ENCODE peak calls at places on chromosomes 7 and 10, in six cellular contexts. F is neural progenitor cell, K is MM.1S, N is endothelial cell of umbilical vein, Q is A673, S is astrocyte. B is an unnamed sample.
A peak's percentile ranks its signal among the peaks of the same experiment; 100 is the strongest.

GRCh38 chr10:98028168-98028770 is 2.2 kb downstream of the CRTAC1 start:
- DNase-seq in F (peak; percentile 91), K (peak; percentile 73), N (peak; percentile 37), Q (peak; percentile 76), S (no peak), B (no peak)

GRCh38 chr10:86363184-86363832 is 3.3 kb downstream of the GRID1 start:
- DNase-seq in F (peak; percentile 88), K (no peak), N (no peak), Q (no peak), S (no peak), B (peak; percentile 26)

GRCh38 chr7:92705831-92706230 is 115.6 kb upstream of the FAM133B start:
- DNase-seq in F (no peak), K (no peak), N (no peak), Q (no peak), S (no peak), B (peak; percentile 68)

GRCh38 chr10:132078746-132079345 is 13.1 kb downstream of the JAKMIP3 start:
- DNase-seq in F (peak; percentile 15), K (no peak), N (no peak), Q (no peak), S (no peak), B (no peak)

GRCh38 chr7:140726304-140726703 is 29.8 kb downstream of the NDUFB2 start:
- DNase-seq in F (peak; percentile 17), K (peak; percentile 19), N (peak; percentile 7), Q (peak; percentile 28), S (no peak), B (no peak)

GRCh38 chr7:116393654-116394053 is 105.9 kb upstream of the CAV2 start:
- DNase-seq in F (no peak), K (no peak), N (peak; percentile 92), Q (peak; percentile 82), S (peak; percentile 29), B (peak; percentile 71)

GRCh38 chr7:1665721-1666250 is 4.3 kb upstream of the ELFN1 start:
- DNase-seq in F (peak; percentile 78), K (no peak), N (no peak), Q (peak; percentile 61), S (no peak), B (peak; percentile 15)

GRCh38 chr7:102451371-102452054 is 13.2 kb downstream of the ALKBH4 start:
- DNase-seq in F (peak; percentile 83), K (peak; percentile 67), N (no peak), Q (no peak), S (no peak), B (peak; percentile 53)

GRCh38 chr10:95249467-95249866 is 41.3 kb downstream of the PDLIM1 start:
- DNase-seq in F (no peak), K (no peak), N (peak; percentile 69), Q (no peak), S (no peak), B (no peak)

GRCh38 chr7:16644624-16644986 is 949 bp downstream of the ANKMY2 start:
- DNase-seq in F (peak; percentile 49), K (peak; percentile 7), N (no peak), Q (peak; percentile 79), S (peak; percentile 36), B (peak; percentile 46)

GRCh38 chr7:74364061-74364460 is 74.9 kb downstream of the CLIP2 start:
- DNase-seq in F (peak; percentile 26), K (no peak), N (no peak), Q (no peak), S (no peak), B (no peak)

GRCh38 chr10:78934499-78934898 is 134.3 kb upstream of the ZMIZ1 start:
- DNase-seq in F (no peak), K (no peak), N (no peak), Q (no peak), S (no peak), B (no peak)

GRCh38 chr7:27576360-27576944 is 86.2 kb downstream of the HIBADH start:
- DNase-seq in F (peak; percentile 47), K (peak; percentile 47), N (peak; percentile 70), Q (peak; percentile 45), S (no peak), B (peak; percentile 20)

GRCh38 chr10:123269017-123269552 is 114.9 kb downstream of the BUB3 start:
- DNase-seq in F (no peak), K (no peak), N (no peak), Q (no peak), S (no peak), B (no peak)

GRCh38 chr10:104680467-104681401 is 39.6 kb downstream of the SORCS3 start:
- DNase-seq in F (peak; percentile 74), K (no peak), N (no peak), Q (peak; percentile 22), S (no peak), B (no peak)

GRCh38 chr10:83922246-83922860 is 217.0 kb upstream of the GHITM start:
- DNase-seq in F (no peak), K (no peak), N (no peak), Q (no peak), S (no peak), B (no peak)

GRCh38 chr10:50470345-50470744 is 153.4 kb downstream of the SGMS1 start:
- DNase-seq in F (peak; percentile 6), K (no peak), N (no peak), Q (peak; percentile 3), S (no peak), B (no peak)

GRCh38 chr7:148701414-148701813 is 2.7 kb downstream of the CUL1 start:
- DNase-seq in F (no peak), K (no peak), N (peak; percentile 13), Q (peak; percentile 48), S (no peak), B (no peak)

DNA sequence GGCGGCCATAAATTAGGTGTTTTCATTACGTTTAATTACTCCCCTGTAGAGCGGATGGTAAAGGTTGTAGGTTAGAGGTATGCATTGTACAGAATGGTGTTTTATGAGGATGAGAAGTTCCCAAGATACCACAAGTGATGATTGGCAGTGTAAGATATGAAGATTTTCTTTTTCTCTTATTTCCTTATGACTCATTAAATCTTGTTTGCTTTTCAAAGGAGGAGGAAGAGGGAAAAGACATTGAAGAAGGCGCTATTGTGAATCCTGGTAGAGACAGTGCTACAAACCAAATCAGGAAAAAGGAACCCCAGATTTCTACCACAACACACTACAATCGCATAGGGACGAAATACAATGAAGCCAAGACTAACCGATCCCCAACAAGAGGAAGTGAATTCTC is 133.9 kb downstream of the AASS start:
- DNase-seq in F (no peak), K (no peak), N (no peak), Q (no peak), S (no peak), B (no peak)
- TF ChIP-seq EZH2 in F (no peak), K (no peak), N (no peak), Q (no peak), S (no peak), B (no peak)

GRCh38 chr7:157656195-157656769 is 319.5 kb downstream of the DNAJB6 start:
- DNase-seq in F (no peak), K (no peak), N (no peak), Q (no peak), S (no peak), B (no peak)
- H3K9me3 ChIP-seq in F (no peaks in the 10 kb centered on the region), K (no peaks in the 10 kb centered on the region), N (peaks cover 2% of the 10 kb centered on the region), Q (no peaks in the 10 kb centered on the region), S (no peaks in the 10 kb centered on the region), B (peaks cover 43% of the 10 kb centered on the region)

DNA sequence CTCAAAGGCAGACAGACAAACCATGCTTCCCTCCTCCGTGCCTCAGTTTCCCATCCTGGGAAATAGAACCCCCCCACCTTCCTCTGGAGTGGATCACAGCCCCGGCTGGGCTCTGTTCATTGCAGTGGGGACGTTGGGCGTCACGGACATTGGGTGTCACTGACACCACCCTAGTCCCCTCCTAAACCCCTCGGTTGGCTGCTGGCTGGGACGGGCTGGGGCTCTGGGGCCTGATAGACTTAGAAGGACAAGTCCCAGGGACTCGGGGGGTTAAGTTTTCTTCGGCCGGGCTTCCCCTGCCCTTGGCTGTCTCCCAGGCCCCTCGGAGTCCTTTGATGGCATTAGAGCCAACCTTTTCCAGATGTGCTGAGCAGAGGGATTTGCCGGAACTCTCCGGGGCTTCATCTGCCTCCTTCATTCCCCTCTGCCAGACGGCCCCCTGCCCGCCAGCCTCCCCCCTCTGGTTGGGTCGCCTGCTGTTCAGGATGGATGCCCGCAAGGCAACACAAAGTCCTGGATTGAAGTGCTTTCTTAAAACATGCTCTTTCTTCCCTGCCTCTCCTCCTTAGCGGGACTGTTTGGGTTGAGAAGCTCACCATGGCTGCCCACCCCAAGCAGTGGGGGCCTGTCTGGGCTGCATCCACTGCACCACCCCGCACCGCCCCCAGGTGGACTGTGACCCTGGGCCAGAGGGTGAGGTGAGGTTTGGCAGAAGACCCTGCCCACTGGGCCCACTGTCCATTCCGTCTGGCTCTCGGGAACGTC is 73.0 kb downstream of the COL26A1 start:
- DNase-seq in F (peak; percentile 30), K (no peak), N (no peak), Q (no peak), S (no peak), B (no peak)
- TF ChIP-seq EZH2 in F (no peak), K (no peak), N (no peak), Q (no peak), S (no peak), B (no peak)

DNA sequence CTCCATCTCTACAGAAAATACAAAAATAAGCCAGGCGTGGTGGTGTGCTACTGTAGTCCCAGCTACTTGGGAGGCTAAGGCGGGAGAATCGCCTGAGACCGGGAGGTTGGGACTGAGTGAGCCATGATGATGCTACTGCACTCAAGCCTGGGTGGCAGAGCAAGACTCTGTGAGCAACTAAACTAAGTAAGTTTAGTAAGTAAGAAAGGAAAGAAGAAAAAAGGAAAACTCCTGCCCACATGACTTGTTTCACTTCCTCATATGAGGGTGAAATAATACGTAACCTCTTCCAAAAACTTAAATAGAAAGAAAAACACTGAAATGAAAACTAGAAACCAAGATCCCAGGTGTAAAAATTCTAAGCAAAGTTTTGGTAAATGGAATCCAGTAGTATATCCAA is 79.6 kb downstream of the LARP4B start:
- DNase-seq in F (no peak), K (peak; percentile 46), N (no peak), Q (no peak), S (no peak), B (no peak)
- H3K9me3 ChIP-seq in F (peaks cover 7% of the 10 kb centered on the region), K (no peaks in the 10 kb centered on the region), N (peaks cover 1% of the 10 kb centered on the region), Q (peaks cover 15% of the 10 kb centered on the region), S (no peaks in the 10 kb centered on the region), B (no peaks in the 10 kb centered on the region)

GRCh38 chr10:100739516-100740368 is 5.6 kb upstream of the PAX2 start:
- DNase-seq in F (peak; percentile 70), K (no peak), N (no peak), Q (no peak), S (no peak), B (no peak)
- TF ChIP-seq EZH2 in F (peak; percentile 99), K (no peak), N (peak; percentile 94), Q (peak; percentile 100), S (peak; percentile 90), B (peak; percentile 80)

GRCh38 chr7:64515781-64516180 is 47.1 kb downstream of the ZNF680 start:
- DNase-seq in F (no peak), K (no peak), N (no peak), Q (no peak), S (no peak), B (no peak)
- H3K9me3 ChIP-seq in F (peaks cover 46% of the 10 kb centered on the region), K (no peaks in the 10 kb centered on the region), N (peaks cover 5% of the 10 kb centered on the region), Q (peaks cover 71% of the 10 kb centered on the region), S (peaks cover 3% of the 10 kb centered on the region), B (peaks cover 34% of the 10 kb centered on the region)

GRCh38 chr7:127251048-127251451 is 1.7 kb downstream of the GRM8 start:
- DNase-seq in F (peak; percentile 32), K (no peak), N (no peak), Q (peak; percentile 1), S (no peak), B (no peak)
- TF ChIP-seq EZH2 in F (peak; percentile 73), K (no peak), N (no peak), Q (peak; percentile 63), S (no peak), B (peak; percentile 58)

B was measured in mammary epithelial cell.